ENCODE peak calls at places on chromosomes 3 and 15, in nine cellular contexts. One of them, this sample, is unnamed.

GRCh38 chr3:62445267-62445666 is 71.9 kb upstream of the FEZF2 start:
- DNase-seq in HFF-Myc: no peak
- DNase-seq in stimulated activated CD4-positive, alpha-beta T cell treated with anti-CD3 and anti-CD28 coated beads, Interleukin-4, amount 100 ng/mL, for 48 hours: no peak
- DNase-seq in memory B cell: no peak
- DNase-seq in GM12892: no peak
- DNase-seq in CD4-positive, alpha-beta memory T cell: no peak
- DNase-seq in ACHN: peak; percentile 55
- DNase-seq in stimulated activated CD8-positive, alpha-beta memory T cell treated with anti-CD3 and anti-CD28 coated beads, Interleukin-12 subunit alpha, Interleukin-12 subunit beta, amount 100 ng/mL, for 4 hours: no peak
- DNase-seq in iris pigment epithelial cell: peak; percentile 39
- DNase-seq in this sample: peak; percentile 33

GRCh38 chr3:127135241-127136023 is 57.5 kb upstream of the PRR23E start:
- DNase-seq in HFF-Myc: no peak
- DNase-seq in stimulated activated CD4-positive, alpha-beta T cell treated with anti-CD3 and anti-CD28 coated beads, Interleukin-4, amount 100 ng/mL, for 48 hours: peak; percentile 16
- DNase-seq in memory B cell: no peak
- DNase-seq in GM12892: no peak
- DNase-seq in CD4-positive, alpha-beta memory T cell: no peak
- DNase-seq in ACHN: no peak
- DNase-seq in stimulated activated CD8-positive, alpha-beta memory T cell treated with anti-CD3 and anti-CD28 coated beads, Interleukin-12 subunit alpha, Interleukin-12 subunit beta, amount 100 ng/mL, for 4 hours: no peak
- DNase-seq in iris pigment epithelial cell: peak; percentile 39
- DNase-seq in this sample: no peak

GRCh38 chr15:99708563-99708962 is 24.7 kb downstream of the LYSMD4 start:
- DNase-seq in HFF-Myc: peak; percentile 81
- DNase-seq in stimulated activated CD4-positive, alpha-beta T cell treated with anti-CD3 and anti-CD28 coated beads, Interleukin-4, amount 100 ng/mL, for 48 hours: no peak
- DNase-seq in memory B cell: no peak
- DNase-seq in GM12892: no peak
- DNase-seq in CD4-positive, alpha-beta memory T cell: no peak
- DNase-seq in ACHN: peak; percentile 72
- DNase-seq in stimulated activated CD8-positive, alpha-beta memory T cell treated with anti-CD3 and anti-CD28 coated beads, Interleukin-12 subunit alpha, Interleukin-12 subunit beta, amount 100 ng/mL, for 4 hours: no peak
- DNase-seq in iris pigment epithelial cell: peak; percentile 92
- DNase-seq in this sample: no peak

GRCh38 chr3:116929534-116930222 is 220.1 kb downstream of the TUSC7 start:
- DNase-seq in HFF-Myc: no peak
- DNase-seq in stimulated activated CD4-positive, alpha-beta T cell treated with anti-CD3 and anti-CD28 coated beads, Interleukin-4, amount 100 ng/mL, for 48 hours: no peak
- DNase-seq in memory B cell: no peak
- DNase-seq in GM12892: no peak
- DNase-seq in CD4-positive, alpha-beta memory T cell: no peak
- DNase-seq in ACHN: no peak
- DNase-seq in stimulated activated CD8-positive, alpha-beta memory T cell treated with anti-CD3 and anti-CD28 coated beads, Interleukin-12 subunit alpha, Interleukin-12 subunit beta, amount 100 ng/mL, for 4 hours: no peak
- DNase-seq in iris pigment epithelial cell: peak; percentile 77
- DNase-seq in this sample: no peak

GRCh38 chr15:66560856-66561525 is 4.8 kb downstream of the LCTL start:
- DNase-seq in HFF-Myc: no peak
- DNase-seq in stimulated activated CD4-positive, alpha-beta T cell treated with anti-CD3 and anti-CD28 coated beads, Interleukin-4, amount 100 ng/mL, for 48 hours: no peak
- DNase-seq in memory B cell: no peak
- DNase-seq in GM12892: no peak
- DNase-seq in CD4-positive, alpha-beta memory T cell: no peak
- DNase-seq in ACHN: no peak
- DNase-seq in stimulated activated CD8-positive, alpha-beta memory T cell treated with anti-CD3 and anti-CD28 coated beads, Interleukin-12 subunit alpha, Interleukin-12 subunit beta, amount 100 ng/mL, for 4 hours: no peak
- DNase-seq in iris pigment epithelial cell: no peak
- DNase-seq in this sample: no peak

GRCh38 chr3:43255675-43256074 is 30.7 kb upstream of the SNRK start:
- DNase-seq in HFF-Myc: no peak
- DNase-seq in stimulated activated CD4-positive, alpha-beta T cell treated with anti-CD3 and anti-CD28 coated beads, Interleukin-4, amount 100 ng/mL, for 48 hours: no peak
- DNase-seq in memory B cell: no peak
- DNase-seq in GM12892: no peak
- DNase-seq in CD4-positive, alpha-beta memory T cell: no peak
- DNase-seq in ACHN: no peak
- DNase-seq in stimulated activated CD8-positive, alpha-beta memory T cell treated with anti-CD3 and anti-CD28 coated beads, Interleukin-12 subunit alpha, Interleukin-12 subunit beta, amount 100 ng/mL, for 4 hours: no peak
- DNase-seq in iris pigment epithelial cell: no peak
- DNase-seq in this sample: no peak

GRCh38 chr3:188752850-188753249 is 418.9 kb upstream of the TPRG1 start:
- DNase-seq in HFF-Myc: no peak
- DNase-seq in stimulated activated CD4-positive, alpha-beta T cell treated with anti-CD3 and anti-CD28 coated beads, Interleukin-4, amount 100 ng/mL, for 48 hours: no peak
- DNase-seq in memory B cell: no peak
- DNase-seq in GM12892: no peak
- DNase-seq in CD4-positive, alpha-beta memory T cell: no peak
- DNase-seq in ACHN: no peak
- DNase-seq in stimulated activated CD8-positive, alpha-beta memory T cell treated with anti-CD3 and anti-CD28 coated beads, Interleukin-12 subunit alpha, Interleukin-12 subunit beta, amount 100 ng/mL, for 4 hours: no peak
- DNase-seq in iris pigment epithelial cell: no peak
- DNase-seq in this sample: no peak

GRCh38 chr3:143849854-143850549 is 1.7 kb upstream of the SLC9A9 start:
- DNase-seq in HFF-Myc: peak; percentile 73
- DNase-seq in stimulated activated CD4-positive, alpha-beta T cell treated with anti-CD3 and anti-CD28 coated beads, Interleukin-4, amount 100 ng/mL, for 48 hours: no peak
- DNase-seq in memory B cell: no peak
- DNase-seq in GM12892: no peak
- DNase-seq in CD4-positive, alpha-beta memory T cell: peak; percentile 5
- DNase-seq in ACHN: no peak
- DNase-seq in stimulated activated CD8-positive, alpha-beta memory T cell treated with anti-CD3 and anti-CD28 coated beads, Interleukin-12 subunit alpha, Interleukin-12 subunit beta, amount 100 ng/mL, for 4 hours: no peak
- DNase-seq in iris pigment epithelial cell: peak; percentile 91
- DNase-seq in this sample: no peak

GRCh38 chr15:74441248-74441939 is 7.6 kb upstream of the SEMA7A start:
- DNase-seq in HFF-Myc: no peak
- DNase-seq in stimulated activated CD4-positive, alpha-beta T cell treated with anti-CD3 and anti-CD28 coated beads, Interleukin-4, amount 100 ng/mL, for 48 hours: no peak
- DNase-seq in memory B cell: no peak
- DNase-seq in GM12892: no peak
- DNase-seq in CD4-positive, alpha-beta memory T cell: no peak
- DNase-seq in ACHN: no peak
- DNase-seq in stimulated activated CD8-positive, alpha-beta memory T cell treated with anti-CD3 and anti-CD28 coated beads, Interleukin-12 subunit alpha, Interleukin-12 subunit beta, amount 100 ng/mL, for 4 hours: no peak
- DNase-seq in iris pigment epithelial cell: no peak
- DNase-seq in this sample: no peak

GRCh38 chr3:149233323-149233722 is 11.7 kb upstream of the CP start:
- DNase-seq in HFF-Myc: no peak
- DNase-seq in stimulated activated CD4-positive, alpha-beta T cell treated with anti-CD3 and anti-CD28 coated beads, Interleukin-4, amount 100 ng/mL, for 48 hours: no peak
- DNase-seq in memory B cell: no peak
- DNase-seq in GM12892: no peak
- DNase-seq in CD4-positive, alpha-beta memory T cell: no peak
- DNase-seq in ACHN: no peak
- DNase-seq in stimulated activated CD8-positive, alpha-beta memory T cell treated with anti-CD3 and anti-CD28 coated beads, Interleukin-12 subunit alpha, Interleukin-12 subunit beta, amount 100 ng/mL, for 4 hours: no peak
- DNase-seq in iris pigment epithelial cell: no peak
- DNase-seq in this sample: no peak

GRCh38 chr15:98671060-98672008 is 23.0 kb downstream of the IGF1R start:
- DNase-seq in HFF-Myc: no peak
- DNase-seq in stimulated activated CD4-positive, alpha-beta T cell treated with anti-CD3 and anti-CD28 coated beads, Interleukin-4, amount 100 ng/mL, for 48 hours: no peak
- DNase-seq in memory B cell: no peak
- DNase-seq in GM12892: no peak
- DNase-seq in CD4-positive, alpha-beta memory T cell: no peak
- DNase-seq in ACHN: peak; percentile 20
- DNase-seq in stimulated activated CD8-positive, alpha-beta memory T cell treated with anti-CD3 and anti-CD28 coated beads, Interleukin-12 subunit alpha, Interleukin-12 subunit beta, amount 100 ng/mL, for 4 hours: no peak
- DNase-seq in iris pigment epithelial cell: peak; percentile 85
- DNase-seq in this sample: no peak

GRCh38 chr3:64150527-64151238 is 74.6 kb downstream of the PRICKLE2 start:
- DNase-seq in HFF-Myc: peak; percentile 78
- DNase-seq in stimulated activated CD4-positive, alpha-beta T cell treated with anti-CD3 and anti-CD28 coated beads, Interleukin-4, amount 100 ng/mL, for 48 hours: no peak
- DNase-seq in memory B cell: no peak
- DNase-seq in GM12892: no peak
- DNase-seq in CD4-positive, alpha-beta memory T cell: no peak
- DNase-seq in ACHN: no peak
- DNase-seq in stimulated activated CD8-positive, alpha-beta memory T cell treated with anti-CD3 and anti-CD28 coated beads, Interleukin-12 subunit alpha, Interleukin-12 subunit beta, amount 100 ng/mL, for 4 hours: no peak
- DNase-seq in iris pigment epithelial cell: peak; percentile 98
- DNase-seq in this sample: no peak

GRCh38 chr3:134737520-134737919 is 57.5 kb upstream of the EPHB1 start:
- DNase-seq in HFF-Myc: no peak
- DNase-seq in stimulated activated CD4-positive, alpha-beta T cell treated with anti-CD3 and anti-CD28 coated beads, Interleukin-4, amount 100 ng/mL, for 48 hours: no peak
- DNase-seq in memory B cell: no peak
- DNase-seq in GM12892: no peak
- DNase-seq in CD4-positive, alpha-beta memory T cell: no peak
- DNase-seq in ACHN: no peak
- DNase-seq in stimulated activated CD8-positive, alpha-beta memory T cell treated with anti-CD3 and anti-CD28 coated beads, Interleukin-12 subunit alpha, Interleukin-12 subunit beta, amount 100 ng/mL, for 4 hours: no peak
- DNase-seq in iris pigment epithelial cell: no peak
- DNase-seq in this sample: no peak

GRCh38 chr3:105417538-105418289 is 51.0 kb downstream of the ALCAM start:
- DNase-seq in HFF-Myc: no peak
- DNase-seq in stimulated activated CD4-positive, alpha-beta T cell treated with anti-CD3 and anti-CD28 coated beads, Interleukin-4, amount 100 ng/mL, for 48 hours: no peak
- DNase-seq in memory B cell: no peak
- DNase-seq in GM12892: no peak
- DNase-seq in CD4-positive, alpha-beta memory T cell: no peak
- DNase-seq in ACHN: no peak
- DNase-seq in stimulated activated CD8-positive, alpha-beta memory T cell treated with anti-CD3 and anti-CD28 coated beads, Interleukin-12 subunit alpha, Interleukin-12 subunit beta, amount 100 ng/mL, for 4 hours: no peak
- DNase-seq in iris pigment epithelial cell: peak; percentile 58
- DNase-seq in this sample: no peak

GRCh38 chr3:10350324-10350985 is 29.5 kb upstream of the SEC13 start:
- DNase-seq in HFF-Myc: no peak
- DNase-seq in stimulated activated CD4-positive, alpha-beta T cell treated with anti-CD3 and anti-CD28 coated beads, Interleukin-4, amount 100 ng/mL, for 48 hours: no peak
- DNase-seq in memory B cell: no peak
- DNase-seq in GM12892: no peak
- DNase-seq in CD4-positive, alpha-beta memory T cell: no peak
- DNase-seq in ACHN: no peak
- DNase-seq in stimulated activated CD8-positive, alpha-beta memory T cell treated with anti-CD3 and anti-CD28 coated beads, Interleukin-12 subunit alpha, Interleukin-12 subunit beta, amount 100 ng/mL, for 4 hours: no peak
- DNase-seq in iris pigment epithelial cell: no peak
- DNase-seq in this sample: no peak

GRCh38 chr3:132448211-132448961 is 31.1 kb downstream of the DNAJC13 start:
- DNase-seq in HFF-Myc: no peak
- DNase-seq in stimulated activated CD4-positive, alpha-beta T cell treated with anti-CD3 and anti-CD28 coated beads, Interleukin-4, amount 100 ng/mL, for 48 hours: no peak
- DNase-seq in memory B cell: no peak
- DNase-seq in GM12892: no peak
- DNase-seq in CD4-positive, alpha-beta memory T cell: no peak
- DNase-seq in ACHN: no peak
- DNase-seq in stimulated activated CD8-positive, alpha-beta memory T cell treated with anti-CD3 and anti-CD28 coated beads, Interleukin-12 subunit alpha, Interleukin-12 subunit beta, amount 100 ng/mL, for 4 hours: no peak
- DNase-seq in iris pigment epithelial cell: peak; percentile 70
- DNase-seq in this sample: no peak

GRCh38 chr3:99720985-99721632 is 82.7 kb downstream of the COL8A1 start:
- DNase-seq in HFF-Myc: no peak
- DNase-seq in stimulated activated CD4-positive, alpha-beta T cell treated with anti-CD3 and anti-CD28 coated beads, Interleukin-4, amount 100 ng/mL, for 48 hours: no peak
- DNase-seq in memory B cell: no peak
- DNase-seq in GM12892: no peak
- DNase-seq in CD4-positive, alpha-beta memory T cell: no peak
- DNase-seq in ACHN: no peak
- DNase-seq in stimulated activated CD8-positive, alpha-beta memory T cell treated with anti-CD3 and anti-CD28 coated beads, Interleukin-12 subunit alpha, Interleukin-12 subunit beta, amount 100 ng/mL, for 4 hours: no peak
- DNase-seq in iris pigment epithelial cell: no peak
- DNase-seq in this sample: no peak

GRCh38 chr3:186653079-186653710 is 12.6 kb upstream of the HRG start:
- DNase-seq in HFF-Myc: no peak
- DNase-seq in stimulated activated CD4-positive, alpha-beta T cell treated with anti-CD3 and anti-CD28 coated beads, Interleukin-4, amount 100 ng/mL, for 48 hours: no peak
- DNase-seq in memory B cell: peak; percentile 55
- DNase-seq in GM12892: peak; percentile 25
- DNase-seq in CD4-positive, alpha-beta memory T cell: no peak
- DNase-seq in ACHN: no peak
- DNase-seq in stimulated activated CD8-positive, alpha-beta memory T cell treated with anti-CD3 and anti-CD28 coated beads, Interleukin-12 subunit alpha, Interleukin-12 subunit beta, amount 100 ng/mL, for 4 hours: no peak
- DNase-seq in iris pigment epithelial cell: no peak
- DNase-seq in this sample: no peak

GRCh38 chr15:51132384-51133139 is 37.9 kb upstream of the TNFAIP8L3 start:
- DNase-seq in HFF-Myc: no peak
- DNase-seq in stimulated activated CD4-positive, alpha-beta T cell treated with anti-CD3 and anti-CD28 coated beads, Interleukin-4, amount 100 ng/mL, for 48 hours: no peak
- DNase-seq in memory B cell: no peak
- DNase-seq in GM12892: no peak
- DNase-seq in CD4-positive, alpha-beta memory T cell: no peak
- DNase-seq in ACHN: peak; percentile 39
- DNase-seq in stimulated activated CD8-positive, alpha-beta memory T cell treated with anti-CD3 and anti-CD28 coated beads, Interleukin-12 subunit alpha, Interleukin-12 subunit beta, amount 100 ng/mL, for 4 hours: no peak
- DNase-seq in iris pigment epithelial cell: peak; percentile 99
- DNase-seq in this sample: no peak

GRCh38 chr3:113284453-113285050 is 73.2 kb downstream of the BOC start:
- DNase-seq in HFF-Myc: no peak
- DNase-seq in stimulated activated CD4-positive, alpha-beta T cell treated with anti-CD3 and anti-CD28 coated beads, Interleukin-4, amount 100 ng/mL, for 48 hours: no peak
- DNase-seq in memory B cell: no peak
- DNase-seq in GM12892: no peak
- DNase-seq in CD4-positive, alpha-beta memory T cell: no peak
- DNase-seq in ACHN: no peak
- DNase-seq in stimulated activated CD8-positive, alpha-beta memory T cell treated with anti-CD3 and anti-CD28 coated beads, Interleukin-12 subunit alpha, Interleukin-12 subunit beta, amount 100 ng/mL, for 4 hours: no peak
- DNase-seq in iris pigment epithelial cell: no peak
- DNase-seq in this sample: no peak

GRCh38 chr3:152834354-152835310 is at the start of gene P2RY1:
- DNase-seq in HFF-Myc: no peak
- DNase-seq in stimulated activated CD4-positive, alpha-beta T cell treated with anti-CD3 and anti-CD28 coated beads, Interleukin-4, amount 100 ng/mL, for 48 hours: peak; percentile 15
- DNase-seq in memory B cell: no peak
- DNase-seq in GM12892: peak; percentile 53
- DNase-seq in CD4-positive, alpha-beta memory T cell: no peak
- DNase-seq in ACHN: no peak
- DNase-seq in stimulated activated CD8-positive, alpha-beta memory T cell treated with anti-CD3 and anti-CD28 coated beads, Interleukin-12 subunit alpha, Interleukin-12 subunit beta, amount 100 ng/mL, for 4 hours: no peak
- DNase-seq in iris pigment epithelial cell: peak; percentile 67
- DNase-seq in this sample: no peak

GRCh38 chr15:71051539-71051938 is 63.7 kb upstream of the THSD4 start:
- DNase-seq in HFF-Myc: no peak
- DNase-seq in stimulated activated CD4-positive, alpha-beta T cell treated with anti-CD3 and anti-CD28 coated beads, Interleukin-4, amount 100 ng/mL, for 48 hours: no peak
- DNase-seq in memory B cell: no peak
- DNase-seq in GM12892: no peak
- DNase-seq in CD4-positive, alpha-beta memory T cell: no peak
- DNase-seq in ACHN: no peak
- DNase-seq in stimulated activated CD8-positive, alpha-beta memory T cell treated with anti-CD3 and anti-CD28 coated beads, Interleukin-12 subunit alpha, Interleukin-12 subunit beta, amount 100 ng/mL, for 4 hours: no peak
- DNase-seq in iris pigment epithelial cell: peak; percentile 77
- DNase-seq in this sample: no peak

GRCh38 chr15:90774731-90775521 is 57.8 kb downstream of the BLM start:
- DNase-seq in HFF-Myc: peak; percentile 42
- DNase-seq in stimulated activated CD4-positive, alpha-beta T cell treated with anti-CD3 and anti-CD28 coated beads, Interleukin-4, amount 100 ng/mL, for 48 hours: no peak
- DNase-seq in memory B cell: no peak
- DNase-seq in GM12892: no peak
- DNase-seq in CD4-positive, alpha-beta memory T cell: no peak
- DNase-seq in ACHN: peak; percentile 74
- DNase-seq in stimulated activated CD8-positive, alpha-beta memory T cell treated with anti-CD3 and anti-CD28 coated beads, Interleukin-12 subunit alpha, Interleukin-12 subunit beta, amount 100 ng/mL, for 4 hours: no peak
- DNase-seq in iris pigment epithelial cell: peak; percentile 79
- DNase-seq in this sample: no peak

GRCh38 chr3:50608278-50608677 is 3.3 kb downstream of the CISH start:
- DNase-seq in HFF-Myc: no peak
- DNase-seq in stimulated activated CD4-positive, alpha-beta T cell treated with anti-CD3 and anti-CD28 coated beads, Interleukin-4, amount 100 ng/mL, for 48 hours: no peak
- DNase-seq in memory B cell: no peak
- DNase-seq in GM12892: no peak
- DNase-seq in CD4-positive, alpha-beta memory T cell: no peak
- DNase-seq in ACHN: no peak
- DNase-seq in stimulated activated CD8-positive, alpha-beta memory T cell treated with anti-CD3 and anti-CD28 coated beads, Interleukin-12 subunit alpha, Interleukin-12 subunit beta, amount 100 ng/mL, for 4 hours: no peak
- DNase-seq in iris pigment epithelial cell: no peak
- DNase-seq in this sample: peak; percentile 53

GRCh38 chr3:51802091-51802720 is 23.2 kb upstream of the IQCF6 start:
- DNase-seq in HFF-Myc: no peak
- DNase-seq in stimulated activated CD4-positive, alpha-beta T cell treated with anti-CD3 and anti-CD28 coated beads, Interleukin-4, amount 100 ng/mL, for 48 hours: no peak
- DNase-seq in memory B cell: no peak
- DNase-seq in GM12892: no peak
- DNase-seq in CD4-positive, alpha-beta memory T cell: no peak
- DNase-seq in ACHN: no peak
- DNase-seq in stimulated activated CD8-positive, alpha-beta memory T cell treated with anti-CD3 and anti-CD28 coated beads, Interleukin-12 subunit alpha, Interleukin-12 subunit beta, amount 100 ng/mL, for 4 hours: no peak
- DNase-seq in iris pigment epithelial cell: no peak
- DNase-seq in this sample: no peak

GRCh38 chr3:6867269-6867668 is 6.4 kb downstream of the GRM7 start:
- DNase-seq in HFF-Myc: no peak
- DNase-seq in stimulated activated CD4-positive, alpha-beta T cell treated with anti-CD3 and anti-CD28 coated beads, Interleukin-4, amount 100 ng/mL, for 48 hours: no peak
- DNase-seq in memory B cell: no peak
- DNase-seq in GM12892: no peak
- DNase-seq in CD4-positive, alpha-beta memory T cell: no peak
- DNase-seq in ACHN: no peak
- DNase-seq in stimulated activated CD8-positive, alpha-beta memory T cell treated with anti-CD3 and anti-CD28 coated beads, Interleukin-12 subunit alpha, Interleukin-12 subunit beta, amount 100 ng/mL, for 4 hours: no peak
- DNase-seq in iris pigment epithelial cell: no peak
- DNase-seq in this sample: no peak

GRCh38 chr3:106839576-106840280 is 537.5 kb upstream of the CCDC54 start:
- DNase-seq in HFF-Myc: no peak
- DNase-seq in stimulated activated CD4-positive, alpha-beta T cell treated with anti-CD3 and anti-CD28 coated beads, Interleukin-4, amount 100 ng/mL, for 48 hours: no peak
- DNase-seq in memory B cell: no peak
- DNase-seq in GM12892: no peak
- DNase-seq in CD4-positive, alpha-beta memory T cell: no peak
- DNase-seq in ACHN: no peak
- DNase-seq in stimulated activated CD8-positive, alpha-beta memory T cell treated with anti-CD3 and anti-CD28 coated beads, Interleukin-12 subunit alpha, Interleukin-12 subunit beta, amount 100 ng/mL, for 4 hours: no peak
- DNase-seq in iris pigment epithelial cell: peak; percentile 60
- DNase-seq in this sample: no peak

GRCh38 chr15:32959077-32959476 is 235.4 kb downstream of the FMN1 start:
- DNase-seq in HFF-Myc: no peak
- DNase-seq in stimulated activated CD4-positive, alpha-beta T cell treated with anti-CD3 and anti-CD28 coated beads, Interleukin-4, amount 100 ng/mL, for 48 hours: no peak
- DNase-seq in memory B cell: no peak
- DNase-seq in GM12892: no peak
- DNase-seq in CD4-positive, alpha-beta memory T cell: no peak
- DNase-seq in ACHN: no peak
- DNase-seq in stimulated activated CD8-positive, alpha-beta memory T cell treated with anti-CD3 and anti-CD28 coated beads, Interleukin-12 subunit alpha, Interleukin-12 subunit beta, amount 100 ng/mL, for 4 hours: no peak
- DNase-seq in iris pigment epithelial cell: peak; percentile 46
- DNase-seq in this sample: no peak

GRCh38 chr15:40266828-40267304 is 16.0 kb downstream of the ANKRD63 start:
- DNase-seq in HFF-Myc: peak; percentile 88
- DNase-seq in stimulated activated CD4-positive, alpha-beta T cell treated with anti-CD3 and anti-CD28 coated beads, Interleukin-4, amount 100 ng/mL, for 48 hours: no peak
- DNase-seq in memory B cell: no peak
- DNase-seq in GM12892: no peak
- DNase-seq in CD4-positive, alpha-beta memory T cell: no peak
- DNase-seq in ACHN: peak; percentile 89
- DNase-seq in stimulated activated CD8-positive, alpha-beta memory T cell treated with anti-CD3 and anti-CD28 coated beads, Interleukin-12 subunit alpha, Interleukin-12 subunit beta, amount 100 ng/mL, for 4 hours: no peak
- DNase-seq in iris pigment epithelial cell: peak; percentile 98
- DNase-seq in this sample: no peak

GRCh38 chr3:165820685-165821123 is 16.5 kb downstream of the BCHE start:
- DNase-seq in HFF-Myc: no peak
- DNase-seq in stimulated activated CD4-positive, alpha-beta T cell treated with anti-CD3 and anti-CD28 coated beads, Interleukin-4, amount 100 ng/mL, for 48 hours: no peak
- DNase-seq in memory B cell: no peak
- DNase-seq in GM12892: no peak
- DNase-seq in CD4-positive, alpha-beta memory T cell: no peak
- DNase-seq in ACHN: no peak
- DNase-seq in stimulated activated CD8-positive, alpha-beta memory T cell treated with anti-CD3 and anti-CD28 coated beads, Interleukin-12 subunit alpha, Interleukin-12 subunit beta, amount 100 ng/mL, for 4 hours: no peak
- DNase-seq in iris pigment epithelial cell: no peak
- DNase-seq in this sample: no peak

GRCh38 chr15:58684036-58684700 is 65.3 kb downstream of the ADAM10 start:
- DNase-seq in HFF-Myc: no peak
- DNase-seq in stimulated activated CD4-positive, alpha-beta T cell treated with anti-CD3 and anti-CD28 coated beads, Interleukin-4, amount 100 ng/mL, for 48 hours: no peak
- DNase-seq in memory B cell: no peak
- DNase-seq in GM12892: no peak
- DNase-seq in CD4-positive, alpha-beta memory T cell: no peak
- DNase-seq in ACHN: no peak
- DNase-seq in stimulated activated CD8-positive, alpha-beta memory T cell treated with anti-CD3 and anti-CD28 coated beads, Interleukin-12 subunit alpha, Interleukin-12 subunit beta, amount 100 ng/mL, for 4 hours: no peak
- DNase-seq in iris pigment epithelial cell: peak; percentile 21
- DNase-seq in this sample: no peak